ENCODE peak calls at places on chromosome 12, in four cellular contexts. One of them, this sample, is unnamed.

GRCh38 chr12:112322882-112323547 is 59.2 kb downstream of the HECTD4 start:
- DNase-seq in HepG2: no peak
- DNase-seq in K562: no peak
- DNase-seq in SK-N-SH: no peak
- DNase-seq in this sample: no peak

GRCh38 chr12:132239796-132240668 is 89.4 kb downstream of the GALNT9 start:
- DNase-seq in HepG2: no peak
- DNase-seq in SK-N-SH: no peak
- DNase-seq in K562: no peak
- DNase-seq in this sample: no peak

GRCh38 chr12:105076098-105076497 is 8.2 kb downstream of the ALDH1L2 start:
- DNase-seq in K562: no peak
- DNase-seq in SK-N-SH: no peak
- DNase-seq in HepG2: no peak
- DNase-seq in this sample: no peak

GRCh38 chr12:275784-276183 is 13.1 kb upstream of the SLC6A13 start:
- DNase-seq in SK-N-SH: no peak
- DNase-seq in HepG2: no peak
- DNase-seq in K562: no peak
- DNase-seq in this sample: no peak

GRCh38 chr12:100401660-100402059 is 44.8 kb downstream of the SLC17A8 start:
- DNase-seq in HepG2: no peak
- DNase-seq in SK-N-SH: no peak
- DNase-seq in K562: no peak
- DNase-seq in this sample: no peak

GRCh38 chr12:22160396-22161003 is 114.5 kb downstream of the CMAS start:
- DNase-seq in HepG2: no peak
- DNase-seq in SK-N-SH: no peak
- DNase-seq in K562: no peak
- DNase-seq in this sample: no peak

GRCh38 chr12:58412466-58412865 is 471.1 kb downstream of the ATP23 start:
- DNase-seq in K562: no peak
- DNase-seq in SK-N-SH: no peak
- DNase-seq in HepG2: no peak
- DNase-seq in this sample: no peak

GRCh38 chr12:452667-453210 is 7.0 kb upstream of the B4GALNT3 start:
- DNase-seq in HepG2: no peak
- DNase-seq in K562: peak
- DNase-seq in SK-N-SH: no peak
- DNase-seq in this sample: no peak

GRCh38 chr12:88958961-88959360 is 378.7 kb upstream of the KITLG start:
- DNase-seq in HepG2: no peak
- DNase-seq in SK-N-SH: no peak
- DNase-seq in K562: no peak
- DNase-seq in this sample: no peak

GRCh38 chr12:54374555-54375257 is 9.8 kb downstream of the ZNF385A start:
- DNase-seq in HepG2: no peak
- DNase-seq in K562: no peak
- DNase-seq in SK-N-SH: peak
- DNase-seq in this sample: no peak

GRCh38 chr12:18578191-18578590 is 159.6 kb downstream of the PLCZ1 start:
- DNase-seq in HepG2: no peak
- DNase-seq in SK-N-SH: no peak
- DNase-seq in K562: no peak
- DNase-seq in this sample: no peak

GRCh38 chr12:124916370-124917134 is 2.1 kb upstream of the UBC start:
- DNase-seq in K562: peak
- DNase-seq in HepG2: peak
- DNase-seq in SK-N-SH: no peak
- DNase-seq in this sample: peak

GRCh38 chr12:68259318-68259940 is 6.0 kb upstream of the IL22 start:
- DNase-seq in SK-N-SH: no peak
- DNase-seq in HepG2: no peak
- DNase-seq in K562: no peak
- DNase-seq in this sample: no peak

GRCh38 chr12:91205791-91206190 is 23.2 kb upstream of the DCN start:
- DNase-seq in K562: no peak
- DNase-seq in HepG2: no peak
- DNase-seq in SK-N-SH: no peak
- DNase-seq in this sample: no peak

GRCh38 chr12:42474391-42474790 is 115.2 kb downstream of the PRICKLE1 start:
- DNase-seq in HepG2: no peak
- DNase-seq in K562: no peak
- DNase-seq in SK-N-SH: no peak
- DNase-seq in this sample: peak

GRCh38 chr12:112285600-112286401 is 96.4 kb downstream of the HECTD4 start:
- DNase-seq in K562: no peak
- DNase-seq in HepG2: peak
- DNase-seq in SK-N-SH: no peak
- DNase-seq in this sample: no peak

GRCh38 chr12:109888179-109889020 is 8.1 kb upstream of the GLTP start:
- DNase-seq in K562: no peak
- DNase-seq in SK-N-SH: no peak
- DNase-seq in HepG2: no peak
- DNase-seq in this sample: peak

GRCh38 chr12:79681008-79681590 is 9.7 kb downstream of the PAWR start:
- DNase-seq in K562: no peak
- DNase-seq in SK-N-SH: no peak
- DNase-seq in HepG2: no peak
- DNase-seq in this sample: no peak

GRCh38 chr12:62291888-62292760 is 31.9 kb downstream of the USP15 start:
- DNase-seq in HepG2: peak
- DNase-seq in SK-N-SH: no peak
- DNase-seq in K562: no peak
- DNase-seq in this sample: no peak

GRCh38 chr12:88571543-88571942 is 8.7 kb downstream of the KITLG start:
- DNase-seq in HepG2: no peak
- DNase-seq in SK-N-SH: no peak
- DNase-seq in K562: no peak
- DNase-seq in this sample: no peak

GRCh38 chr12:101713930-101714329 is 16.5 kb downstream of the CHPT1 start:
- DNase-seq in SK-N-SH: no peak
- DNase-seq in HepG2: no peak
- DNase-seq in K562: no peak
- DNase-seq in this sample: no peak

GRCh38 chr12:89384050-89384749 is 31.9 kb upstream of the DUSP6 start:
- DNase-seq in K562: no peak
- DNase-seq in SK-N-SH: peak
- DNase-seq in HepG2: peak
- DNase-seq in this sample: no peak

GRCh38 chr12:130675121-130675520 is 41.0 kb downstream of the RIMBP2 start:
- DNase-seq in HepG2: no peak
- DNase-seq in SK-N-SH: no peak
- DNase-seq in K562: no peak
- DNase-seq in this sample: no peak

GRCh38 chr12:2023365-2023764 is 19.1 kb upstream of the DCP1B start:
- DNase-seq in K562: no peak
- DNase-seq in SK-N-SH: no peak
- DNase-seq in HepG2: no peak
- DNase-seq in this sample: no peak

GRCh38 chr12:23795494-23795893 is 154.0 kb downstream of the SOX5 start:
- DNase-seq in SK-N-SH: no peak
- DNase-seq in K562: no peak
- DNase-seq in HepG2: peak
- DNase-seq in this sample: no peak
- TF ChIP-seq ELF1 in SK-N-SH: no peak
- TF ChIP-seq ELF1 in K562: no peak
- TF ChIP-seq ELF1 in HepG2: no peak
- TF ChIP-seq ELF1 in this sample: no peak

GRCh38 chr12:116146386-116146785 is 131.1 kb downstream of the MED13L start:
- DNase-seq in HepG2: no peak
- DNase-seq in SK-N-SH: no peak
- DNase-seq in K562: no peak
- DNase-seq in this sample: no peak
- TF ChIP-seq CTCF in HepG2: no peak
- TF ChIP-seq CTCF in SK-N-SH: no peak
- TF ChIP-seq CTCF in K562: no peak
- TF ChIP-seq CTCF in this sample: no peak

DNA sequence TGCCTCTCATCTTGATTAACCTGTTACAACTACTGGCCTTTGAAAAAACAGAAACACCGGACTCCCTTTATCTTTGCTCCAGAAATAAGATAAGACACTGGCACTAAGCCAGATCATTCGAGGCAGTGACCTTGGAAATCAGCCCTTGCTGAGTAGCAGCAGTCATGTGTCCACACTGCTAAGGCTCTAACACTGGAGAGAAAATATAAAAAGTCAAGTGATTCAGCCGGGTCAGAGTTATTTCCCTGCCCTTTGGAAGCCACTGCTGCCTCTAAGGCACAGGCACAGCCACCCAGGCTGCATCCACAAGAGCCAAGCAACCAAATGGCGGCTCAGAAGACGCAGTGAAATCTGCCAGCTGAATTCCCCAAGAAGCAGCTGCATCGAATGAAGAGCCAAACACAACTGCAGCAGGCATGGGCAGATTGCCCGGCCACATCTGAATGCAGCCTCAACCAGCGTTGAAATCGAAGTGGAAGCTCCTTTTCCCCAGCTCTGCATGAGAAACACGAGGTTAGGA is 40.7 kb downstream of the NT5DC3 start:
- DNase-seq in K562: no peak
- DNase-seq in SK-N-SH: peak
- DNase-seq in HepG2: peak
- DNase-seq in this sample: no peak
- TF ChIP-seq ELF1 in K562: no peak
- TF ChIP-seq ELF1 in SK-N-SH: no peak
- TF ChIP-seq ELF1 in HepG2: no peak
- TF ChIP-seq ELF1 in this sample: no peak

DNA sequence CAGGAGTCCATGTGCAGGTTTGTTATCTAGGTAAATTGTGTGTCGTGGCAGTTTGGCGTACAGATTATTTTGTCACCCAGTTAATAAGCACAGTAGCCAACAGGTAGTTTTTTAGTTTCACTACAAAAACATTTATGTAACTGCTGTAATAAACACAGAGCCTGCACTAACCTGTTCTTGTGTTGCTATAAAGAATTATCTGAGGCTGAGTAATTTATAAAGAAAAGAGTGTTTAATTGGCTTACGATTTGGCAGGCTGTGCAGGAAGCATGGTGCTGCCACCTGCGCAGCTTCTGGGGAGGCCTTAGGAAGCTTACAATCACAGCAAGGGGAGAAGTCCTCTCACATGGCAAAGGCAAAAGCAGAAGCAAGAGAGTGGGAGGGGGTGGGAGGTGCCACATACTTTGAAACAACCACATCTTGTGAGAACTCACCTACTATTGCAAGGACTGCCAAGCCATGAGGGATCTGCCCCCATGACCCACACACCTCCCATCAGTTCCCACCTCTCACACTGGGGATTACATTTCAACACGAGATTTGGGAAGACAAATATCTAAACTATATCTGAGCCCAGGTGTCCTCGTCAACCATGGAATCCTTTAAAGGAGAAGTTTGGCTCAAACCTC is 266.4 kb upstream of the GRIP1 start:
- DNase-seq in HepG2: no peak
- DNase-seq in K562: no peak
- DNase-seq in SK-N-SH: no peak
- DNase-seq in this sample: no peak
- TF ChIP-seq CTCF in HepG2: no peak
- TF ChIP-seq CTCF in K562: no peak
- TF ChIP-seq CTCF in SK-N-SH: no peak
- TF ChIP-seq CTCF in this sample: no peak

DNA sequence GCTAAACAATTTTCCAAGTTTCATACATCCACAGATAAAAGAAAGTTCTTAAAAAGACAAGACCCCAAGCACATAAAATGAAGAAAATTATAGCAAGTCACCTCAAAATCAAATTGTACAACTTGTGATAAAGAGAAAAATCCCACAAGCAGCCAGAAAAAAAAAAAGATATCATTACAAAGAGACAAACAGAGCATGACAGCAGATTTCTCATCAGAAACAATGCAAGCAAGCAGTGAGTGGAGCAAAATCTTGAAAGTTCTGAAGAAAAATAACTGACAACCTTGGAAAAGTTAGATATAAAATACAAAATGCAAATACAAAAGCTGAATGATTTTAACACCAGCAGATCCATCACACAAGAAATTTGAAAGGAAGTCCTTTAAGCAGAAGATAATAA is 194.5 kb upstream of the SOX5 start:
- DNase-seq in K562: no peak
- DNase-seq in SK-N-SH: no peak
- DNase-seq in HepG2: no peak
- DNase-seq in this sample: no peak
- TF ChIP-seq ELF1 in K562: no peak
- TF ChIP-seq ELF1 in SK-N-SH: no peak
- TF ChIP-seq ELF1 in HepG2: no peak
- TF ChIP-seq ELF1 in this sample: no peak

This sample was measured in HCT116.